ENCODE peak calls at places on chromosomes 13 and 19, in four cellular contexts. U, H, C and Y are unnamed samples.

GRCh38 chr19:10661946-10662345 is 7.8 kb downstream of the ILF3 start:
- DNase-seq in C (no peak), U (no peak), H (no peak), Y (no peak)

GRCh38 chr13:24097667-24098066 is 62.9 kb upstream of the SPATA13 start:
- DNase-seq in C (no peak), U (no peak), H (no peak), Y (no peak)

GRCh38 chr13:21759911-21760310 is 89.0 kb downstream of the FGF9 start:
- DNase-seq in C (no peak), H (no peak), U (no peak), Y (no peak)

GRCh38 chr13:107367258-107367657 is 799.3 kb upstream of the ARGLU1 start:
- DNase-seq in U (no peak), C (no peak), H (no peak), Y (peak)

GRCh38 chr19:50925734-50926133 is 14.5 kb upstream of the KLK4 start:
- DNase-seq in H (no peak), C (no peak), U (no peak), Y (no peak)

GRCh38 chr19:55172741-55173140 is 6.3 kb upstream of the DNAAF3 start:
- DNase-seq in U (no peak), H (no peak), C (no peak), Y (peak)

GRCh38 chr13:110396913-110397379 is 89.9 kb downstream of the COL4A2 start:
- DNase-seq in C (peak), H (no peak), U (peak), Y (peak)

GRCh38 chr13:100470841-100471505 is 117.6 kb downstream of the GGACT start:
- DNase-seq in U (no peak), H (no peak), C (no peak), Y (no peak)

GRCh38 chr13:24279267-24279666 is 30.1 kb upstream of the C1QTNF9 start:
- DNase-seq in U (no peak), C (no peak), H (no peak), Y (no peak)

GRCh38 chr13:45367358-45367757 is 26.4 kb upstream of the TPT1 start:
- DNase-seq in H (no peak), U (peak), C (no peak), Y (peak)

GRCh38 chr13:99258210-99258860 is at the start of gene GPR18:
- DNase-seq in H (no peak), C (no peak), U (no peak), Y (no peak)

GRCh38 chr13:104796581-104796980 is 1730.4 kb upstream of the SLC10A2 start:
- DNase-seq in U (no peak), C (no peak), H (no peak), Y (no peak)

GRCh38 chr13:100461309-100462035 is 127.1 kb downstream of the GGACT start:
- DNase-seq in C (no peak), H (no peak), U (no peak), Y (no peak)

GRCh38 chr19:49338691-49339363 is 3.6 kb downstream of the CD37 start:
- DNase-seq in H (no peak), C (peak), U (no peak), Y (no peak)

GRCh38 chr13:44806841-44807240 is 182.4 kb downstream of the NUFIP1 start:
- DNase-seq in H (no peak), U (no peak), C (peak), Y (no peak)